ENCODE peak calls at places on chromosomes 3 and 15, in six cellular contexts. P, J, Q, M, Y and U are unnamed samples. For H3K4me1, the result is how much of the 10 kb centered on the place peaks cover.

GRCh38 chr15:100725121-100726069 is 123.0 kb downstream of the ASB7 start:
- DNase-seq in P (peak), J (peak), Q (no peak), M (no peak), Y (no peak), U (no peak)

GRCh38 chr3:32421991-32422859 is 30.6 kb downstream of the CMTM7 start:
- DNase-seq in P (peak), J (peak), Q (peak), M (no peak), Y (no peak), U (peak)

GRCh38 chr3:168996622-168997021 is 666.9 kb downstream of the MECOM start:
- DNase-seq in P (no peak), J (no peak), Q (no peak), M (no peak), Y (no peak), U (no peak)

GRCh38 chr3:169659858-169660614 is 3.5 kb downstream of the MECOM start:
- DNase-seq in P (peak), J (no peak), Q (no peak), M (no peak), Y (no peak), U (no peak)

GRCh38 chr3:49553320-49553689 is 972 bp upstream of the BSN start:
- DNase-seq in P (no peak), J (no peak), Q (no peak), M (no peak), Y (no peak), U (no peak)

GRCh38 chr15:60627544-60627943 is 148.6 kb upstream of the ICE2 start:
- DNase-seq in P (no peak), J (no peak), Q (no peak), M (no peak), Y (no peak), U (no peak)

GRCh38 chr3:171435143-171435542 is 25.1 kb downstream of the TNIK start:
- DNase-seq in P (no peak), J (no peak), Q (no peak), M (no peak), Y (no peak), U (no peak)

GRCh38 chr15:79089890-79090486 is 592 bp downstream of the RASGRF1 start:
- DNase-seq in P (no peak), J (no peak), Q (no peak), M (no peak), Y (no peak), U (no peak)

GRCh38 chr3:126418661-126419131 is 24.0 kb downstream of the CFAP100 start:
- DNase-seq in P (no peak), J (no peak), Q (no peak), M (no peak), Y (no peak), U (no peak)

GRCh38 chr15:69156726-69157381 is 3.6 kb upstream of the GLCE start:
- DNase-seq in P (no peak), J (no peak), Q (no peak), M (no peak), Y (no peak), U (no peak)

GRCh38 chr3:22241110-22241509 is 490.1 kb upstream of the ZNF385D start:
- DNase-seq in P (no peak), J (no peak), Q (no peak), M (no peak), Y (no peak), U (no peak)

GRCh38 chr15:63082366-63082765 is 39.3 kb upstream of the LACTB start:
- DNase-seq in P (no peak), J (no peak), Q (no peak), M (peak), Y (no peak), U (no peak)

GRCh38 chr3:55191911-55192787 is 264.3 kb upstream of the LRTM1 start:
- DNase-seq in P (no peak), J (no peak), Q (no peak), M (no peak), Y (no peak), U (no peak)

GRCh38 chr15:55060831-55061230 is 135.9 kb downstream of the RSL24D1 start:
- DNase-seq in P (no peak), J (no peak), Q (no peak), M (no peak), Y (no peak), U (no peak)

GRCh38 chr15:31570591-31570990 is 244.0 kb downstream of the KLF13 start:
- DNase-seq in P (no peak), J (no peak), Q (no peak), M (no peak), Y (no peak), U (no peak)

GRCh38 chr3:81910244-81910852 is 148.9 kb upstream of the GBE1 start:
- DNase-seq in P (peak), J (peak), Q (no peak), M (peak), Y (no peak), U (no peak)

GRCh38 chr15:99407716-99408115 is 156.4 kb downstream of the LRRC28 start:
- DNase-seq in P (no peak), J (no peak), Q (no peak), M (no peak), Y (no peak), U (no peak)

GRCh38 chr3:77259701-77260100 is 219.8 kb downstream of the ROBO2 start:
- DNase-seq in P (no peak), J (no peak), Q (no peak), M (no peak), Y (no peak), U (no peak)

GRCh38 chr3:39142067-39142466 is 11.3 kb downstream of the CSRNP1 start:
- DNase-seq in P (peak), J (peak), Q (no peak), M (no peak), Y (no peak), U (no peak)

GRCh38 chr3:43872901-43873300 is 182.2 kb downstream of the ABHD5 start:
- DNase-seq in P (no peak), J (no peak), Q (no peak), M (no peak), Y (no peak), U (no peak)

GRCh38 chr3:43876648-43877047 is 185.9 kb downstream of the ABHD5 start:
- DNase-seq in P (no peak), J (no peak), Q (no peak), M (no peak), Y (no peak), U (no peak)

GRCh38 chr3:43873723-43874122 is 183.0 kb downstream of the ABHD5 start:
- DNase-seq in P (no peak), J (no peak), Q (no peak), M (no peak), Y (no peak), U (no peak)

GRCh38 chr3:43872301-43872700 is 181.6 kb downstream of the ABHD5 start:
- DNase-seq in P (no peak), J (no peak), Q (no peak), M (no peak), Y (no peak), U (no peak)

GRCh38 chr3:43874290-43874689 is 183.6 kb downstream of the ABHD5 start:
- DNase-seq in P (no peak), J (no peak), Q (no peak), M (no peak), Y (no peak), U (no peak)
- H3K4me1 ChIP-seq in P (under half), J (under half), Q (under half), M (under half), Y (under half), U (under half)

GRCh38 chr3:7503431-7503830 is 642.5 kb downstream of the GRM7 start:
- DNase-seq in P (no peak), J (no peak), Q (no peak), M (no peak), Y (no peak), U (no peak)
- TF ChIP-seq CTCF in P (no peak), J (no peak), Q (no peak), M (no peak), Y (no peak), U (no peak)

DNA sequence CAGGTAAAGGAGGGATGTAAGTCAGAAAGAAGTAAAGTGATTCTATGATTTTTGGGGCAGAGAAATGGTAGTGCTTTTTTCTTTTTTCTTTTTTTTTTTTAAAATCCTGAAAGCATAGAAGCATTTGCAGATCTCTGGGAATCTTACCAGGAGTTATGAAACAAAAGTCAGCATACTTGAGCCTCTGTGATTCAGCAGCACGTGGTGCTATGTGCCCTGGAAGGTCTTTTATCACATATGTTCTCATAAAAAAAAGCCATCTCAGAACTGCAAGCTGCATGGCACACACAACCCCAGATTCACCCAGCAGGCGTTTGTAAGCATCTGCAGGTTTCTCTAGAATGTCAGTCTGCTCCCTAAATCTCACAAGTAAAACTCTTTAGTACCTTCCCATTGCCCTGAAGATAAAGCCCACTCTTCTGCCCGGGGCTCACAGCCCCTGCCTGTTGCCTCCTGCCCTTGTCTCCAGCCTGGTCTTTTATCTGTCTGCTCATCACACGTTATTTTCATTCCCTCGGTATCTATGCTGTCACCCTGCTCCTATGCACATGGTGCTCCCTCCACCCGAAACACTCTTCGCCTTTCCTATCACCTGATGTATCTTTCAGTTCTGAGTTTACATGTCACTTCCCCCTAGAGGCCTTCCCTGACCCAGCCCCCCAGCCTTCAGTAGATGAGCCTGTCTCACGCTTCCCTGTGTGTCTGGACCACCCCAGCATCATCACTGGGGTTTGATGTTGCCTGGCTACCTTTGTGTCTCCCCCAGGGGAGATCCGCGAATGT is 72.4 kb downstream of the CHDH start:
- DNase-seq in P (peak), J (no peak), Q (no peak), M (no peak), Y (no peak), U (no peak)
- H3K4me3 ChIP-seq in P (no peak), J (no peak), Q (no peak), M (no peak), Y (no peak), U (no peak)

GRCh38 chr3:54064486-54064885 is 57.9 kb upstream of the CACNA2D3 start:
- DNase-seq in P (no peak), J (no peak), Q (no peak), M (no peak), Y (no peak), U (no peak)

GRCh38 chr3:54065140-54065539 is 57.2 kb upstream of the CACNA2D3 start:
- DNase-seq in P (no peak), J (no peak), Q (no peak), M (no peak), Y (no peak), U (no peak)

GRCh38 chr3:54066253-54066652 is 56.1 kb upstream of the CACNA2D3 start:
- DNase-seq in P (no peak), J (no peak), Q (no peak), M (no peak), Y (no peak), U (no peak)

GRCh38 chr3:54067060-54067459 is 55.3 kb upstream of the CACNA2D3 start:
- DNase-seq in P (no peak), J (no peak), Q (no peak), M (no peak), Y (no peak), U (no peak)

DNA sequence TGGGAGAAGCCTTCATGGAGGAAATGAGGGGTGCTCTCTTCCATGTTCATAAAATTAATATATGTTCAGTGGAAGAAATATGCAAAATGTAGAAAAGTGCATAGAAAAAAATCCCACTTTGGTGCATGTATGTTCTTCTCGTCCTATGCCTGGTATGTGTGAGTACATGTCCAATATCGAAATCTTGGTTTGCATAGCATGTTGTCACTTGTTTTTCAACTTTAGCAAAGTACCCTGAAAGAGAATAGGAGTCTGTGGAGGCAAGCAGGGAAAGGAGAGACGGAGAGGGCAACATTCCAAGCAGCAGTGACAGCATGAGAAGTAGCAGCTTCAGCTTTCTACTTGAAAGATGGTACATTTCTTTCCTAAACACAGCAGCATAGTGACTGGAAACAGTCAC is 56.8 kb upstream of the CACNA2D3 start:
- DNase-seq in P (no peak), J (no peak), Q (no peak), M (no peak), Y (no peak), U (no peak)
- H3K4me1 ChIP-seq in P (under half), J (under half), Q (under half), M (under half), Y (under half), U (under half)

GRCh38 chr3:156215751-156216150 is 95.4 kb downstream of the KCNAB1 start:
- DNase-seq in P (no peak), J (no peak), Q (no peak), M (no peak), Y (no peak), U (no peak)
- TF ChIP-seq CTCF in P (no peak), J (no peak), Q (no peak), M (no peak), Y (no peak), U (no peak)

DNA sequence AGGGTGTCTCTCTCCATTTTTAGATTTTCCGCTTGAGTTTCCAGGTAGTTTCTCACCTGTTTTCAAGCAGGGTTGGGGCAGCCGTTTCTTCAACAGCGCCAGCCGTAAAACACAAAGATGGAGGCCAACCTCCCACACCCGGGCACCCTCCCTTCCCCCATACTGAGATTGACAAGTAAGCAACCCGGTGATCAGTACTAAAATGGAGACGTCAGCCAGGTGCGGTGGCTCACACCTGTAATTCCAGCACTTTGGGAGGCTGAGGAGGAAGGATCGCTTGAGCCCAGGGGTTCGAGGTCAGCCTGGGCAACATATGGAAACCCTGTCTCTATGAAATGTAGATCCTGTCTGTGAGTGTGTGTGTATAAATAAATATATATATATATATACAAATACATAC is 903 bp upstream of the ZSCAN2 start:
- DNase-seq in P (no peak), J (no peak), Q (peak), M (peak), Y (no peak), U (no peak)
- H3K4me3 ChIP-seq in P (no peak), J (peak), Q (peak), M (peak), Y (no peak), U (peak)

GRCh38 chr3:46297658-46298423 is 55.6 kb downstream of the CCR3 start:
- DNase-seq in P (no peak), J (no peak), Q (no peak), M (no peak), Y (no peak), U (no peak)

GRCh38 chr3:46298871-46299607 is 54.9 kb upstream of the CCR2 start:
- DNase-seq in P (no peak), J (no peak), Q (no peak), M (no peak), Y (no peak), U (no peak)

GRCh38 chr3:46300461-46300789 is 53.5 kb upstream of the CCR2 start:
- DNase-seq in P (no peak), J (no peak), Q (no peak), M (no peak), Y (no peak), U (no peak)

GRCh38 chr3:46301122-46301835 is 52.6 kb upstream of the CCR2 start:
- DNase-seq in P (no peak), J (no peak), Q (no peak), M (no peak), Y (no peak), U (no peak)

GRCh38 chr3:46299608-46300460 is 54.1 kb upstream of the CCR2 start:
- DNase-seq in P (no peak), J (no peak), Q (no peak), M (no peak), Y (no peak), U (no peak)
- H3K4me1 ChIP-seq in P (under half), J (under half), Q (under half), M (under half), Y (under half), U (under half)